ENCODE peak calls at places on chromosome 15, in four cellular contexts. F is left lung, H is A549, W is suprapubic skin. K is an unnamed sample.

GRCh38 chr15:43132830-43133428 is 457 bp upstream of the TMEM62 start:
- DNase-seq in F (no peak), H (no peak), W (no peak), K (no peak)

GRCh38 chr15:96285715-96286367 is 44.7 kb upstream of the NR2F2 start:
- DNase-seq in F (no peak), H (no peak), W (no peak), K (no peak)

GRCh38 chr15:70035051-70035718 is 62.5 kb downstream of the TLE3 start:
- DNase-seq in F (no peak), H (no peak), W (no peak), K (no peak)

GRCh38 chr15:88708256-88709054 is 69.6 kb downstream of the ISG20 start:
- DNase-seq in F (no peak), H (no peak), W (no peak), K (no peak)

GRCh38 chr15:87753539-87753938 is 503.0 kb downstream of the NTRK3 start:
- DNase-seq in F (no peak), H (no peak), W (no peak), K (no peak)

GRCh38 chr15:76991741-76992645 is 2.9 kb upstream of the PSTPIP1 start:
- DNase-seq in F (peak), H (no peak), W (peak), K (no peak)

GRCh38 chr15:39553947-39554731 is 26.7 kb upstream of the THBS1 start:
- DNase-seq in F (no peak), H (no peak), W (no peak), K (no peak)

GRCh38 chr15:45678459-45679178 is 43.8 kb downstream of the SQOR start:
- DNase-seq in F (no peak), H (no peak), W (no peak), K (no peak)

GRCh38 chr15:65300924-65301441 is 3.5 kb upstream of the RNU5B-1 start:
- DNase-seq in F (no peak), H (no peak), W (no peak), K (no peak)

GRCh38 chr15:66653852-66654251 is 48.2 kb upstream of the SMAD6 start:
- DNase-seq in F (no peak), H (no peak), W (no peak), K (no peak)

GRCh38 chr15:63436872-63437375 is 55.3 kb upstream of the CA12 start:
- DNase-seq in F (peak), H (peak), W (peak), K (no peak)

GRCh38 chr15:59701880-59702279 is 12.8 kb upstream of the BNIP2 start:
- DNase-seq in F (no peak), H (no peak), W (no peak), K (no peak)

GRCh38 chr15:51869074-51869425 is 39.6 kb downstream of the TMOD3 start:
- DNase-seq in F (no peak), H (peak), W (no peak), K (no peak)

GRCh38 chr15:59555696-59556095 is 55.9 kb upstream of the GCNT3 start:
- DNase-seq in F (no peak), H (no peak), W (no peak), K (no peak)

GRCh38 chr15:72141171-72142084 is 23.2 kb downstream of the SENP8 start:
- DNase-seq in F (no peak), H (no peak), W (no peak), K (no peak)

GRCh38 chr15:77057072-77057471 is 13.8 kb downstream of the TSPAN3 start:
- DNase-seq in F (no peak), H (no peak), W (no peak), K (no peak)

GRCh38 chr15:78619022-78619950 is 1.5 kb downstream of the CHRNA3 start:
- DNase-seq in F (no peak), H (no peak), W (peak), K (no peak)

GRCh38 chr15:35168464-35168863 is 83.4 kb upstream of the NANOGP8 start:
- DNase-seq in F (no peak), H (no peak), W (no peak), K (no peak)

DNA sequence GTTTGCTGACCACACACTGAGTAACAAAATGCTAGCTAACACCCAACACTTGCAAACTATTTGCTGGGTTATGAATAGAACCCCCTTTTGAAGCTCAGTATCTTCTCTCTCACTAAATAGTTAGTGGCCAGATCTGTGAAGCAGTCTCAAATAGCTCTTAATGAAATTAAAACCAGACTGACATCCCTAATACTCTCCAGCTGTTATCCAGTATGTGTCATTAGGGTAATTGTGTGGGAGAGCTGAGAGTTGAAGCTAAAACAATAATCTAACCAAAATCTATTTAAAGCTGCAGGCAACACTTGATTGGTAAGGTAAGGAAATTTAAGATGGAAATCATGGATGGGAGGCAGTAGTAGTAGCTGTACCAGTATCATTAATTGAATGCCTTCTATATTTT is 110.4 kb upstream of the RORA start:
- DNase-seq in F (no peak), H (no peak), W (no peak), K (no peak)
- TF ChIP-seq CTCF in F (no peak), H (no peak), W (no peak), K (no peak)

GRCh38 chr15:93019091-93019490 is 69.9 kb downstream of the RGMA start:
- DNase-seq in F (no peak), H (no peak), W (no peak), K (no peak)

GRCh38 chr15:93020976-93021772 is 67.8 kb downstream of the RGMA start:
- DNase-seq in F (no peak), H (no peak), W (no peak), K (no peak)

GRCh38 chr15:93017521-93017920 is 71.5 kb downstream of the RGMA start:
- DNase-seq in F (no peak), H (no peak), W (no peak), K (no peak)

GRCh38 chr15:93019971-93020370 is 69.0 kb downstream of the RGMA start:
- DNase-seq in F (no peak), H (no peak), W (peak), K (no peak)

GRCh38 chr15:93018574-93018973 is 70.4 kb downstream of the RGMA start:
- DNase-seq in F (no peak), H (no peak), W (no peak), K (no peak)
- TF ChIP-seq CTCF in F (no peak), H (peak), W (no peak), K (peak)

GRCh38 chr15:99014803-99015676 is 7.4 kb upstream of the PGPEP1L start:
- DNase-seq in F (peak), H (peak), W (no peak), K (peak)
- TF ChIP-seq CTCF in F (no peak), H (no peak), W (no peak), K (no peak)

GRCh38 chr15:90295270-90295648 is 29.8 kb downstream of the NGRN start:
- DNase-seq in F (no peak), H (no peak), W (no peak), K (no peak)

GRCh38 chr15:90291679-90292356 is 26.3 kb downstream of the NGRN start:
- DNase-seq in F (no peak), H (peak), W (no peak), K (no peak)

GRCh38 chr15:90296996-90297395 is 31.5 kb downstream of the NGRN start:
- DNase-seq in F (no peak), H (no peak), W (no peak), K (no peak)

GRCh38 chr15:90294159-90294558 is 28.7 kb downstream of the NGRN start:
- DNase-seq in F (no peak), H (no peak), W (no peak), K (no peak)

GRCh38 chr15:90294601-90295269 is 29.3 kb downstream of the NGRN start:
- DNase-seq in F (no peak), H (no peak), W (no peak), K (no peak)
- TF ChIP-seq CTCF in F (no peak), H (no peak), W (no peak), K (no peak)

GRCh38 chr15:75307778-75308390 is 25.2 kb downstream of the GOLGA6D start:
- DNase-seq in F (no peak), H (peak), W (no peak), K (no peak)
- TF ChIP-seq CTCF in F (no peak), H (peak), W (peak), K (peak)

GRCh38 chr15:32067115-32067514 is 36.8 kb downstream of the CHRNA7 start:
- DNase-seq in F (no peak), H (no peak), W (no peak), K (no peak)
- TF ChIP-seq CTCF in F (no peak), H (no peak), W (no peak), K (no peak)

K was measured in type B pancreatic cell.